ENCODE peak calls at places on chromosomes 5 and 9, in six cellular contexts. R is coronary artery, N is progenitor cell of endocrine pancreas, W is testis, B is glutamatergic neuron, H is lung. L is an unnamed sample.

GRCh38 chr5:147887026-147887627 is 8.6 kb downstream of the SCGB3A2 start:
- DNase-seq in R (no peak), N (no peak), W (peak), B (no peak), H (no peak), L (no peak)

GRCh38 chr5:33011803-33012202 is 300.7 kb downstream of the NPR3 start:
- DNase-seq in R (no peak), N (no peak), W (no peak), B (no peak), H (no peak), L (no peak)

GRCh38 chr5:1538276-1538675 is 14.5 kb upstream of the LPCAT1 start:
- DNase-seq in R (no peak), N (no peak), W (no peak), B (no peak), H (peak), L (no peak)

GRCh38 chr5:144315994-144316634 is 145.4 kb downstream of the KCTD16 start:
- DNase-seq in R (no peak), N (no peak), W (no peak), B (no peak), H (no peak), L (no peak)

GRCh38 chr9:78577507-78577906 is 280.6 kb downstream of the PSAT1 start:
- DNase-seq in R (no peak), N (no peak), W (no peak), B (no peak), H (no peak), L (no peak)

GRCh38 chr9:112331676-112331955 is 1.8 kb downstream of the PTBP3 start:
- DNase-seq in R (no peak), N (no peak), W (no peak), B (no peak), H (no peak), L (no peak)

GRCh38 chr5:88813805-88814584 is 69.0 kb downstream of the MEF2C start:
- DNase-seq in R (no peak), N (no peak), W (no peak), B (peak), H (no peak), L (no peak)

GRCh38 chr5:78594946-78595921 is 53.3 kb downstream of the LHFPL2 start:
- DNase-seq in R (no peak), N (no peak), W (no peak), B (no peak), H (no peak), L (no peak)

GRCh38 chr9:87725900-87726709 is at the start of gene CTSL:
- DNase-seq in R (peak), N (peak), W (peak), B (peak), H (peak), L (peak)

GRCh38 chr9:111909444-111909843 is 12.8 kb downstream of the UGCG start:
- DNase-seq in R (no peak), N (no peak), W (no peak), B (no peak), H (no peak), L (no peak)

GRCh38 chr5:40549611-40550010 is 130.1 kb upstream of the PTGER4 start:
- DNase-seq in R (no peak), N (no peak), W (no peak), B (no peak), H (no peak), L (no peak)

GRCh38 chr5:116614603-116614920 is 39.9 kb upstream of the SEMA6A start:
- DNase-seq in R (no peak), N (no peak), W (no peak), B (no peak), H (no peak), L (no peak)

GRCh38 chr9:4143951-4144717 is 155.7 kb downstream of the GLIS3 start:
- DNase-seq in R (no peak), N (no peak), W (peak), B (no peak), H (no peak), L (no peak)

DNA sequence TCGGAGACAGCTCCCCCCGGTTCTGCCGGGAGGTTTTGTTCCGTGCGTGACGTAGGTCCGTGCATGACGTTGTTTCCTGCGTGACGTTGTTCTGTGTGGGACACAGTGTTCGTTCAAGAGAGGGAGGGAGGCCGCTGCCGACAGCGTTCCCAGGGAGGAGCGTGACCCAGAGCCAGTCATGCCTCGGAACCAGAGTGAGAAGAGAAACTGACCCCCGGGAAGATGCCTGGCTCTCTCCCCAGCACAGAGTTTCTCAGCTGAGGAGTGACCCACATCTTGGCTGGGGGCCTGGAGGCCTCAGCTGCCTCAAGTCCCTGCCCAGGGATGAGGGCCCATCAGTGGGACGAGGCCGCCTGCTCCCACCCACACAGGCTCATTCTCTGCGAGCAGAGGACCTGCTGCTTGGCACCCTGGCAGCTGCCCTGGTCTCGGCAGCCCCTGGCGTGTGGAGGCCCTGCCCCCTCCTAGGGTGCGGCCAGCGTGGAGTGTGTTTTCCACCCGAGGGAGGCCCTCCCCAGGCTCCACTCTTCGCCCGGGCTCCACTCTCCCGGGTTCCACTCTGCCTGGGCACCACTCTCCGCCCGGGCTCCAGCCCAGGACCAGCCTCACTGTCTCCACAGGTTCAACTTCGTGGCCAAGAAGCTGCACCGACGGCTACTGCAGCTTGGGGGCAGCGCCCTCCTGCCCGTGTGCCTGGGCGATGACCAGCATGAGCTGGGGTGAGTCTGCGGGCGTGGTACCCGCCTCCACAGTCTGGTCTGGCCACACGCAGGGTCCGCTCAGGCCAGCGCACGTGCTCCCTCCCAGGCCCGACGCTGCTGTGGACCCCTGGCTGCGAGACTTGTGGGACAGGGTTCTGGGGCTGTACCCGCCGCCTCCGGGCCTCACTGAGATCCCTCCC is 7.9 kb downstream of the NDOR1 start:
- DNase-seq in R (no peak), N (no peak), W (no peak), B (no peak), H (no peak), L (no peak)
- TF ChIP-seq CTCF in R (no peak), N (no peak), W (no peak), B (no peak), H (no peak), L (no peak)

GRCh38 chr5:31319338-31319737 is 125.9 kb downstream of the CDH6 start:
- DNase-seq in R (no peak), N (no peak), W (no peak), B (no peak), H (no peak), L (no peak)
- TF ChIP-seq CTCF in R (no peak), N (no peak), W (no peak), B (no peak), H (no peak), L (no peak)

GRCh38 chr5:179218586-179219330 is 126.5 kb downstream of the ADAMTS2 start:
- DNase-seq in R (no peak), N (no peak), W (no peak), B (peak), H (no peak), L (no peak)

GRCh38 chr5:179215576-179215975 is 129.7 kb downstream of the ADAMTS2 start:
- DNase-seq in R (no peak), N (no peak), W (no peak), B (no peak), H (no peak), L (no peak)

GRCh38 chr5:179217956-179218355 is 127.3 kb downstream of the ADAMTS2 start:
- DNase-seq in R (no peak), N (no peak), W (no peak), B (no peak), H (no peak), L (no peak)

GRCh38 chr5:179219661-179220620 is 125.3 kb downstream of the ADAMTS2 start:
- DNase-seq in R (no peak), N (no peak), W (no peak), B (no peak), H (no peak), L (no peak)

GRCh38 chr5:179217356-179217755 is 127.9 kb downstream of the ADAMTS2 start:
- DNase-seq in R (no peak), N (no peak), W (no peak), B (no peak), H (no peak), L (no peak)
- TF ChIP-seq CTCF in R (no peak), N (no peak), W (no peak), B (no peak), H (no peak), L (no peak)

GRCh38 chr5:141354900-141355469 is at the start of gene PCDHGA4:
- DNase-seq in R (no peak), N (no peak), W (no peak), B (no peak), H (no peak), L (no peak)
- TF ChIP-seq CTCF in R (no peak), N (peak), W (no peak), B (peak), H (no peak), L (peak)

GRCh38 chr5:21665525-21665924 is 1187.6 kb downstream of the CDH12 start:
- DNase-seq in R (no peak), N (no peak), W (no peak), B (no peak), H (no peak), L (no peak)

GRCh38 chr5:21661129-21661528 is 1192.0 kb downstream of the CDH12 start:
- DNase-seq in R (no peak), N (no peak), W (no peak), B (no peak), H (no peak), L (no peak)

DNA sequence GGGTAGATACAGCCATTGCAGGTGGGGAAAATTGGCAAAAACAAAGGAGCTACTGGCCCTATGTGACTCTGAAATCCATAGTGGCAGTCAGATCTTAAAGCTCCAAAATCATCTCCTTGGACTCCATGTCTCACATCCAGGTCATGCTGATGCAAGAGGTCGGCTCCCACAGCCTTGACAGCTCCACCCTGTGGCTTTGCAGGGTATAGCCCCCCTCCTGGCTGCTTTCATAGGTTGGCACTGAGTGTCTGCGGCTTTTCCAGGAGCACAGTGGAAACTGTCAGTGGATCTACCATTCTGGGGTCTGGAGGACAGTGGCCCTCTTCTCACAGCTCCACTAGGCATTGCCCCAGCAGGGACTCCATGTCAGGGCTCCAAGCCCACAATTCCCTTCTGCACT is 1190.1 kb downstream of the CDH12 start:
- DNase-seq in R (no peak), N (no peak), W (no peak), B (no peak), H (no peak), L (no peak)
- TF ChIP-seq CTCF in R (no peak), N (no peak), W (no peak), B (no peak), H (no peak), L (no peak)